ENCODE peak calls at places on chromosomes 7 and 10, in five cellular contexts. S is lower lobe of right lung, X is coronary artery, B is AG04450, W is suprapubic skin. C is an unnamed sample.

GRCh38 chr7:106808967-106809635 is 56.0 kb upstream of the PIK3CG start:
- DNase-seq in S (no peak), B (no peak), W (no peak), X (no peak), C (no peak)

GRCh38 chr10:33129181-33129928 is 171.3 kb upstream of the ITGB1 start:
- DNase-seq in S (no peak), X (no peak), B (peak; percentile 78), W (no peak), C (peak; percentile 90)

GRCh38 chr10:24857001-24857695 is 95.3 kb downstream of the PRTFDC1 start:
- DNase-seq in W (no peak), X (no peak), B (no peak), S (no peak), C (no peak)

GRCh38 chr7:85023066-85023687 is 163.7 kb downstream of the SEMA3D start:
- DNase-seq in B (peak; percentile 15), W (no peak), S (no peak), X (no peak), C (peak; percentile 46)

GRCh38 chr10:62130948-62131347 is 137.7 kb downstream of the RTKN2 start:
- DNase-seq in S (no peak), B (peak; percentile 91), W (no peak), X (no peak), C (peak; percentile 83)

GRCh38 chr10:102641398-102641797 is 2.9 kb upstream of the TRIM8 start:
- DNase-seq in S (no peak), B (no peak), X (no peak), W (no peak), C (no peak)

GRCh38 chr7:146414373-146414772 is 297.8 kb downstream of the CNTNAP2 start:
- DNase-seq in S (no peak), B (no peak), W (no peak), X (no peak), C (no peak)

GRCh38 chr7:141702047-141702567 is at the start of gene DENND11:
- DNase-seq in X (no peak), S (peak; percentile 70), B (no peak), W (no peak), C (no peak)

GRCh38 chr10:97612386-97612785 is 20.9 kb downstream of the MORN4 start:
- DNase-seq in X (no peak), B (peak; percentile 15), S (no peak), W (no peak), C (peak; percentile 70)

GRCh38 chr7:155289949-155290501 is 7.7 kb upstream of the INSIG1 start:
- DNase-seq in X (no peak), B (no peak), S (no peak), W (no peak), C (no peak)

GRCh38 chr7:91912500-91912899 is 28.2 kb upstream of the AKAP9 start:
- DNase-seq in B (no peak), S (no peak), W (no peak), X (no peak), C (no peak)

GRCh38 chr10:22986771-22987542 is 59.1 kb downstream of the ARMC3 start:
- DNase-seq in B (peak; percentile 1), X (no peak), W (no peak), S (no peak), C (peak; percentile 29)

GRCh38 chr10:8316284-8316683 is 261.8 kb downstream of the GATA3 start:
- DNase-seq in W (no peak), X (no peak), B (no peak), S (no peak), C (no peak)

GRCh38 chr10:69491611-69492010 is 40.3 kb downstream of the TSPAN15 start:
- DNase-seq in B (no peak), S (no peak), W (no peak), X (no peak), C (no peak)

GRCh38 chr7:1715331-1715625 is 45.2 kb downstream of the ELFN1 start:
- DNase-seq in S (no peak), X (no peak), B (no peak), W (no peak), C (no peak)

GRCh38 chr7:42253316-42253715 is 16.3 kb upstream of the GLI3 start:
- DNase-seq in B (no peak), S (no peak), X (no peak), W (no peak), C (no peak)

GRCh38 chr10:45180507-45180906 is 134.9 kb downstream of the OR13A1 start:
- DNase-seq in S (no peak), W (peak; percentile 70), X (no peak), B (no peak), C (no peak)

GRCh38 chr7:100141554-100141949 is 7.2 kb upstream of the LAMTOR4 start:
- DNase-seq in B (no peak), W (no peak), X (no peak), S (no peak), C (no peak)

GRCh38 chr7:149714910-149715471 is 58.4 kb downstream of the ZNF467 start:
- DNase-seq in W (peak; percentile 78), B (no peak), S (peak; percentile 61), X (peak; percentile 74), C (no peak)

GRCh38 chr7:74656911-74657691 is 417 bp upstream of the GTF2I start:
- DNase-seq in S (peak; percentile 100), W (peak; percentile 99), X (peak; percentile 96), B (peak; percentile 92), C (peak; percentile 83)

GRCh38 chr7:143129051-143129450 is 2.8 kb upstream of the PIP start:
- DNase-seq in X (no peak), W (no peak), S (no peak), B (no peak), C (no peak)

GRCh38 chr7:174704-175103 is 17.7 kb upstream of the FAM20C start:
- DNase-seq in X (no peak), B (no peak), S (no peak), W (no peak), C (no peak)

GRCh38 chr10:69479241-69479730 is 28.0 kb downstream of the TSPAN15 start:
- DNase-seq in B (no peak), X (no peak), S (no peak), W (no peak), C (no peak)

GRCh38 chr7:135253851-135254815 is 20.5 kb downstream of the STRA8 start:
- DNase-seq in B (peak; percentile 11), S (peak; percentile 73), W (no peak), X (peak; percentile 88), C (peak; percentile 80)

GRCh38 chr7:7438851-7439250 is 96.8 kb downstream of the COL28A1 start:
- DNase-seq in W (no peak), X (no peak), S (no peak), B (peak; percentile 95), C (peak; percentile 100)

GRCh38 chr7:36207451-36208291 is 54.6 kb downstream of the EEPD1 start:
- DNase-seq in S (peak; percentile 50), W (no peak), B (peak; percentile 81), X (no peak), C (peak; percentile 80)

GRCh38 chr10:78165172-78165571 is 131.5 kb downstream of the RPS24 start:
- DNase-seq in B (no peak), X (no peak), W (no peak), S (no peak), C (no peak)

GRCh38 chr10:129706081-129706480 is 239.0 kb downstream of the MGMT start:
- DNase-seq in B (no peak), S (no peak), W (no peak), X (no peak), C (no peak)

GRCh38 chr10:73577788-73578187 is 13.4 kb downstream of the USP54 start:
- DNase-seq in B (no peak), X (peak; percentile 89), W (no peak), S (peak; percentile 69), C (peak; percentile 77)

GRCh38 chr10:132146941-132147915 is 39.5 kb upstream of the DPYSL4 start:
- DNase-seq in X (no peak), S (peak; percentile 32), B (no peak), W (no peak), C (no peak)
- TF ChIP-seq CTCF in X (no peak), S (no peak), B (no peak), W (no peak), C (no peak)

DNA sequence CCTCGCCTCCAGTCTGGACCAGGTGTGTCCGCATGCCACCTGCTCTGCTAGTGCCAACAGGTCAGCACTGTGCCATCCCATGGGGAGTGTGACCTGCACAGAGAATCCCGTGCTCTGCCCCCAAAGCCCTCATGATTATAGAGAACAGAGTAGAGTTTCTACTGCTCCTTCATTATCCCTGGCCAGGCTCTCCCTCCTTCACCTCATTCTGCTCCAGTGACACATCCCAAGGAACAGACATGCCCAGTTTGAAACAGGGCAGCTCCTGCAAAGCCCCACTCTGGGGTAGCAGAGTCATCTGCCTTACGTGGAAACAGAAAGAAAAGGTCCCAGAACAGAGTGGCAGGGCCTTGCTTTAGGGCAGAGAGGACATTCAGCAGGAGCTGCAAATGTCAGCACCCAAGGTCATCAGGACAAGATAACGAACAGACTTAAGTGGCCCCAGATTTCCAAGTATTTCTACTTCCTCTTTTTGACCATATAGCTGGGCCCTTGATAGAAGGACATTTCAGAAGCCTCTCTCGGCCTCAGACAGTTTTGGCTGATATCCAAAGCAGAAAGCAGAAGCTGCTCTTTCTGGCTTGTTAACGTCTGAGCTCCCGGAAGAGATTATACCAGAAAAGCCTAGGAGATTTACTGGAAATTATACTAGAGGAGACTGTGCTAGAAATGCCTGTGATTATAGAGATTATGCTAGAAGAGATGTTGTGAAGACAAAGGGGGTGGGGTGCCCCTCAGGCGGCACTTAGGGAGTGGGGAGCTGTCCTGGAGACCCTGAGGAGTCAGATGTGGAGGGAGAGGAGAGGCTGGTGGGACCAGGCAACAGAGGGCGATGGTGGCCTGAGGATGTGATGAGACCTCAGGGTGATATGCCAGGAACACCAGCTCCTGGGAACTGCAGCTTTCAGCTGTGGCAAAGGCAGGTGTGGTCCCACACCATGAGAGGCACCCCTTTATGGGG is 12.6 kb downstream of the TMEM176B start:
- DNase-seq in X (no peak), W (no peak), S (no peak), B (no peak), C (no peak)
- TF ChIP-seq CTCF in X (no peak), W (no peak), S (no peak), B (no peak), C (no peak)

GRCh38 chr7:90516257-90516656 is 46.8 kb downstream of the PTTG1IP2 start:
- DNase-seq in W (no peak), X (no peak), S (no peak), B (no peak), C (no peak)

GRCh38 chr7:90518630-90519029 is 49.2 kb downstream of the PTTG1IP2 start:
- DNase-seq in W (no peak), B (no peak), S (no peak), X (no peak), C (no peak)

GRCh38 chr7:90520484-90520883 is 51.0 kb downstream of the PTTG1IP2 start:
- DNase-seq in B (no peak), X (no peak), W (no peak), S (no peak), C (peak; percentile 41)
- TF ChIP-seq CTCF in B (peak; percentile 43), X (no peak), W (no peak), S (peak; percentile 20), C (peak; percentile 58)

DNA sequence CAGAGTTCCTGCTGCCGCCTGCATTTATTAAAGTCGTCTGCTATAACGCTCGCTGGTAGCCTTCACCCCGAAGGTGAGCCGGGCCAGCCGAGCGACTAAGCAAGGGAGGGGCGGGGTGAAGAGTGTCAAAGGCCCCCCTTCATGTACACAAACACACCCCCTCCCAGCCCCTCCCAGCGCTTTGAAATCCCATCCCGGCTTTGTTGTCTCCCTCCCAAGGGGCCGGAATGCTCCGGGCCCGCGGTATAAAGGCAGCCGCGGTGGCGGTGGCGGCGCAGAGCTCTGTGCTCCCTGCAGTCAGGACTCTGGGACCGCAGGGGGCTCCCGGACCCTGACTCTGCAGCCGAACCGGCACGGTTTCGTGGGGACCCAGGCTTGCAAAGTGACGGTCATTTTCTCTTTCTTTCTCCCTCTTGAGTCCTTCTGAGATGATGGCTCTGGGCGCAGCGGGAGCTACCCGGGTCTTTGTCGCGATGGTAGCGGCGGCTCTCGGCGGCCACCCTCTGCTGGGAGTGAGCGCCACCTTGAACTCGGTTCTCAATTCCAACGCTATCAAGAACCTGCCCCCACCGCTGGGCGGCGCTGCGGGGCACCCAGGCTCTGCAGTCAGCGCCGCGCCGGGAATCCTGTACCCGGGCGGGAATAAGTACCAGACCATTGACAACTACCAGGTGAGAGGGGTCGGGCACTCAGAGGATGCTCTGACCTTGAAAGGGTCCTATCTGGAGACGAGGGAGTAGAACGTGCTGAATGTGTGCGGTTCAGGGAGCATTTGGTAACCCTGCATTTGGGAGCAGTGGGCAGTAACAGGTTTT is at the start of gene DKK1:
- DNase-seq in B (no peak), S (peak; percentile 62), W (peak; percentile 86), X (no peak), C (peak; percentile 73)
- TF ChIP-seq CTCF in B (peak; percentile 89), S (peak; percentile 66), W (no peak), X (no peak), C (peak; percentile 95)

C was measured in bronchial epithelial cell.